ENCODE peak calls at places on chromosomes 7 and 10, in eight cellular contexts. G is activated T-helper 1 cell treated with anti-CD3 and anti-CD28 coated beads, Interleukin-2, amount 50 U/mL, for 16 hours; O is AML-193; J is fibroblast of gingiva; W is B cell; Y is adipocyte; A is upper lobe of left lung; U is activated CD8-positive, alpha-beta T cell treated with anti-CD3 and anti-CD28 coated beads for 36 hours. K is an unnamed sample.
A peak's percentile ranks its signal among the peaks of the same experiment; 100 is the strongest.

GRCh38 chr7:135979674-135980660 is 2.8 kb upstream of the MTPN start:
- DNase-seq in G (no peak), O (no peak), J (no peak), W (no peak), Y (peak; percentile 61), A (no peak), U (no peak), K (no peak)

GRCh38 chr7:80637911-80638765 is at the start of gene CD36:
- DNase-seq in G (no peak), O (no peak), J (no peak), W (no peak), Y (no peak), A (no peak), U (no peak), K (peak; percentile 20)

GRCh38 chr7:24931787-24932186 is 48.2 kb downstream of the OSBPL3 start:
- DNase-seq in G (no peak), O (no peak), J (no peak), W (no peak), Y (no peak), A (no peak), U (no peak), K (no peak)

GRCh38 chr10:125158528-125159485 is 1.6 kb downstream of the CTBP2 start:
- DNase-seq in G (no peak), O (peak; percentile 38), J (peak; percentile 42), W (no peak), Y (peak; percentile 73), A (peak; percentile 60), U (no peak), K (peak; percentile 53)

GRCh38 chr7:87339373-87339897 is 6.0 kb upstream of the CROT start:
- DNase-seq in G (no peak), O (peak; percentile 69), J (peak; percentile 83), W (no peak), Y (peak; percentile 28), A (no peak), U (no peak), K (no peak)

GRCh38 chr10:29658984-29659769 is 24.4 kb upstream of the SVIL start:
- DNase-seq in G (peak; percentile 46), O (peak; percentile 56), J (peak; percentile 94), W (no peak), Y (peak; percentile 96), A (peak; percentile 88), U (peak; percentile 78), K (peak; percentile 55)

GRCh38 chr7:23276947-23277346 is 22.2 kb upstream of the MALSU1 start:
- DNase-seq in G (no peak), O (no peak), J (no peak), W (no peak), Y (no peak), A (no peak), U (no peak), K (no peak)

GRCh38 chr7:30656006-30656575 is 26.2 kb downstream of the CRHR2 start:
- DNase-seq in G (no peak), O (no peak), J (no peak), W (no peak), Y (no peak), A (no peak), U (no peak), K (no peak)

GRCh38 chr10:7585228-7585627 is 81.5 kb downstream of the ITIH5 start:
- DNase-seq in G (no peak), O (no peak), J (no peak), W (no peak), Y (no peak), A (no peak), U (no peak), K (no peak)

GRCh38 chr10:121553861-121554264 is 44.4 kb downstream of the FGFR2 start:
- DNase-seq in G (no peak), O (no peak), J (no peak), W (no peak), Y (no peak), A (peak; percentile 43), U (no peak), K (no peak)

GRCh38 chr7:12493407-12493806 is 77.1 kb upstream of the SCIN start:
- DNase-seq in G (no peak), O (no peak), J (no peak), W (no peak), Y (no peak), A (no peak), U (no peak), K (no peak)

GRCh38 chr7:136009488-136010079 is 32.4 kb upstream of the MTPN start:
- DNase-seq in G (no peak), O (peak; percentile 39), J (peak; percentile 33), W (no peak), Y (peak; percentile 92), A (no peak), U (no peak), K (no peak)

GRCh38 chr7:30648744-30649540 is 33.3 kb downstream of the CRHR2 start:
- DNase-seq in G (no peak), O (no peak), J (no peak), W (no peak), Y (no peak), A (no peak), U (no peak), K (no peak)

GRCh38 chr10:21069278-21069677 is 172.2 kb upstream of the NEBL start:
- DNase-seq in G (no peak), O (no peak), J (no peak), W (no peak), Y (no peak), A (no peak), U (no peak), K (no peak)